ENCODE peak calls at places on chromosomes 7 and 10, in nine cellular contexts. B is activated CD8-positive, alpha-beta T cell treated with anti-CD3 and anti-CD28 coated beads, Interleukin-2, amount 10 ng/mL, durations not matched to agents 7 days and 5 days; S is Kasumi-1; O is activated T-helper 1 cell treated with Interleukin-2 at 50 U/mL for 16 hours; G is IMR-90; R is GM13977; D is AG10803; Z is Ammon's horn; M is pancreas. I is an unnamed sample.

GRCh38 chr10:15043674-15044073 is at the start of gene OLAH:
- DNase-seq in B (no peak), S (no peak), O (no peak), G (no peak), R (no peak), D (peak), Z (no peak), M (no peak), I (no peak)

GRCh38 chr10:113992601-113993011 is 51.1 kb upstream of the ADRB1 start:
- DNase-seq in B (no peak), S (no peak), O (no peak), G (no peak), R (no peak), D (peak), Z (no peak), M (no peak), I (no peak)

GRCh38 chr7:101169838-101170531 is 4.6 kb upstream of the VGF start:
- DNase-seq in B (peak), S (peak), O (peak), G (peak), R (peak), D (peak), Z (peak), M (peak), I (peak)

GRCh38 chr10:26621243-26621888 is 76.1 kb upstream of the PDSS1 start:
- DNase-seq in B (no peak), S (no peak), O (no peak), G (no peak), R (no peak), D (no peak), Z (no peak), M (no peak), I (no peak)

GRCh38 chr10:16989826-16990293 is 139.8 kb downstream of the CUBN start:
- DNase-seq in B (no peak), S (no peak), O (no peak), G (no peak), R (no peak), D (peak), Z (no peak), M (no peak), I (no peak)

GRCh38 chr10:119005377-119006043 is 24.0 kb upstream of the NANOS1 start:
- DNase-seq in B (no peak), S (no peak), O (no peak), G (peak), R (no peak), D (no peak), Z (no peak), M (no peak), I (no peak)

GRCh38 chr7:142916508-142916907 is 17.0 kb downstream of the TRPV5 start:
- DNase-seq in B (no peak), S (no peak), O (no peak), G (no peak), R (no peak), D (no peak), Z (no peak), M (no peak), I (no peak)

GRCh38 chr7:46713868-46714596 is 793.0 kb upstream of the IGFBP3 start:
- DNase-seq in B (no peak), S (no peak), O (no peak), G (no peak), R (no peak), D (no peak), Z (no peak), M (peak), I (no peak)

GRCh38 chr10:28457110-28457509 is 75.8 kb upstream of the WAC start:
- DNase-seq in B (no peak), S (no peak), O (no peak), G (no peak), R (no peak), D (no peak), Z (no peak), M (no peak), I (no peak)

GRCh38 chr10:13743101-13743693 is 156.4 kb downstream of the PRPF18 start:
- DNase-seq in B (peak), S (no peak), O (no peak), G (peak), R (peak), D (no peak), Z (no peak), M (no peak), I (peak)

GRCh38 chr7:15370441-15370840 is 191.4 kb downstream of the AGMO start:
- DNase-seq in B (no peak), S (no peak), O (no peak), G (no peak), R (no peak), D (no peak), Z (peak), M (no peak), I (no peak)

GRCh38 chr7:24378871-24379608 is 95.0 kb downstream of the NPY start:
- DNase-seq in B (no peak), S (no peak), O (no peak), G (peak), R (no peak), D (peak), Z (no peak), M (no peak), I (no peak)

GRCh38 chr10:109591631-109592030 is 331.7 kb downstream of the XPNPEP1 start:
- DNase-seq in B (no peak), S (no peak), O (no peak), G (no peak), R (no peak), D (no peak), Z (no peak), M (no peak), I (no peak)

GRCh38 chr7:21365866-21366624 is 61.8 kb upstream of the SP4 start:
- DNase-seq in B (no peak), S (peak), O (no peak), G (peak), R (no peak), D (no peak), Z (no peak), M (no peak), I (no peak)

GRCh38 chr7:157419030-157419293 is 82.2 kb downstream of the DNAJB6 start:
- DNase-seq in B (no peak), S (no peak), O (no peak), G (no peak), R (no peak), D (no peak), Z (no peak), M (no peak), I (no peak)

GRCh38 chr10:61779276-61779675 is 116.5 kb downstream of the CABCOCO1 start:
- DNase-seq in B (no peak), S (no peak), O (no peak), G (no peak), R (no peak), D (no peak), Z (no peak), M (no peak), I (no peak)

I was measured in GM20000.